ENCODE peak calls at places on chromosomes 2 and 18, in seven cellular contexts. P, I, E, T, V, M and H are unnamed samples.

GRCh38 chr2:224401641-224402342 is at the start of gene FAM124B:
- DNase-seq in E (peak), M (peak), V (peak), P (no peak), I (peak), T (no peak), H (peak)

GRCh38 chr2:203878060-203878459 is 10.5 kb downstream of the CTLA4 start:
- DNase-seq in E (no peak), I (no peak), V (no peak), P (peak), M (no peak), T (no peak), H (no peak)

GRCh38 chr2:211216221-211216620 is 659.8 kb downstream of the CPS1 start:
- DNase-seq in E (no peak), V (peak), P (peak), T (no peak), M (peak), I (no peak), H (no peak)

GRCh38 chr18:12645751-12646203 is 12.1 kb downstream of the SPIRE1 start:
- DNase-seq in V (peak), T (no peak), M (peak), P (peak), E (no peak), I (no peak), H (peak)

GRCh38 chr2:43475137-43475846 is 120.5 kb downstream of the THADA start:
- DNase-seq in P (no peak), I (no peak), E (no peak), M (no peak), T (no peak), V (no peak), H (peak)

GRCh38 chr2:88711897-88712296 is 20.4 kb downstream of the RPIA start:
- DNase-seq in I (no peak), E (no peak), T (no peak), V (peak), P (peak), M (no peak), H (no peak)

GRCh38 chr2:171469176-171469575 is 35.1 kb downstream of the DCAF17 start:
- DNase-seq in M (no peak), E (no peak), P (no peak), V (no peak), I (no peak), T (no peak), H (no peak)

GRCh38 chr2:102967451-102967850 is 205.6 kb downstream of the TMEM182 start:
- DNase-seq in T (no peak), V (no peak), E (no peak), M (peak), I (no peak), P (no peak), H (no peak)

GRCh38 chr18:54947115-54947514 is 12.1 kb downstream of the CCDC68 start:
- DNase-seq in P (no peak), I (no peak), V (no peak), E (no peak), T (no peak), M (peak), H (no peak)

GRCh38 chr18:75031717-75032317 is 177.1 kb downstream of the PTGR3 start:
- DNase-seq in E (no peak), I (no peak), V (no peak), P (no peak), M (no peak), T (no peak), H (peak)

GRCh38 chr2:53913721-53914120 is 54.0 kb upstream of the GPR75 start:
- DNase-seq in T (no peak), E (no peak), I (peak), V (no peak), M (peak), P (peak), H (peak)

GRCh38 chr2:134776836-134777235 is 58.0 kb upstream of the TMEM163 start:
- DNase-seq in V (no peak), I (no peak), E (no peak), T (no peak), M (no peak), P (no peak), H (no peak)

GRCh38 chr2:236113425-236113824 is 54.8 kb downstream of the GBX2 start:
- DNase-seq in E (no peak), I (no peak), P (peak), V (no peak), M (no peak), T (no peak), H (no peak)

GRCh38 chr18:60732146-60732545 is 359.6 kb upstream of the MC4R start:
- DNase-seq in T (no peak), E (no peak), M (no peak), P (peak), V (no peak), I (no peak), H (no peak)

GRCh38 chr2:112688086-112688880 is 32.5 kb upstream of the NT5DC4 start:
- DNase-seq in V (no peak), E (no peak), M (peak), T (no peak), I (no peak), P (no peak), H (peak)

GRCh38 chr2:199405241-199405640 is 52.5 kb downstream of the SATB2 start:
- DNase-seq in M (peak), P (no peak), I (no peak), T (no peak), V (peak), E (no peak), H (peak)

GRCh38 chr18:41719808-41720207 is 235.2 kb upstream of the PIK3C3 start:
- DNase-seq in V (no peak), T (no peak), M (peak), P (no peak), E (no peak), I (no peak), H (peak)

GRCh38 chr2:65130440-65131175 is 702 bp upstream of the RAB1A start:
- DNase-seq in M (no peak), T (no peak), P (no peak), V (no peak), E (peak), I (peak), H (no peak)

GRCh38 chr2:123953848-123954247 is 71.2 kb upstream of the CNTNAP5 start:
- DNase-seq in V (no peak), I (no peak), E (no peak), T (no peak), M (peak), P (peak), H (peak)

GRCh38 chr2:16665746-16666452 is at the start of gene CYRIA:
- DNase-seq in E (peak), I (peak), T (no peak), P (no peak), V (peak), M (peak), H (peak)

GRCh38 chr2:74474899-74475298 is 2.4 kb upstream of the MRPL53 start:
- DNase-seq in M (peak), T (no peak), P (no peak), E (no peak), V (peak), I (no peak), H (no peak)

GRCh38 chr18:56799756-56800155 is 148.6 kb downstream of the WDR7 start:
- DNase-seq in T (no peak), P (peak), V (no peak), M (peak), I (no peak), E (no peak), H (peak)

GRCh38 chr2:173720310-173720709 is 244.9 kb downstream of the SP3 start:
- DNase-seq in P (peak), E (no peak), I (no peak), T (no peak), V (no peak), M (peak), H (peak)

GRCh38 chr2:34719195-34719594 is 1120.1 kb upstream of the FAM98A start:
- DNase-seq in I (no peak), M (no peak), V (no peak), P (no peak), E (no peak), T (no peak), H (no peak)

GRCh38 chr2:60947056-60947455 is 65.7 kb downstream of the REL start:
- DNase-seq in E (no peak), I (no peak), P (no peak), M (no peak), T (no peak), V (no peak), H (no peak)

GRCh38 chr2:140585016-140585415 is 1545.8 kb downstream of the LRP1B start:
- DNase-seq in I (no peak), V (no peak), E (no peak), M (no peak), T (no peak), P (no peak), H (no peak)

GRCh38 chr2:71468279-71469015 is 15.1 kb downstream of the DYSF start:
- DNase-seq in I (no peak), E (no peak), V (no peak), P (no peak), M (no peak), T (no peak), H (no peak)

GRCh38 chr2:223104741-223105140 is 52.8 kb downstream of the KCNE4 start:
- DNase-seq in T (no peak), V (no peak), E (no peak), M (no peak), I (no peak), P (no peak), H (no peak)

GRCh38 chr18:10070581-10071000 is 156.8 kb downstream of the VAPA start:
- DNase-seq in E (no peak), P (no peak), I (no peak), V (no peak), M (peak), T (no peak), H (no peak)

GRCh38 chr18:79489048-79489899 is 93.5 kb downstream of the NFATC1 start:
- DNase-seq in M (no peak), E (no peak), I (no peak), P (no peak), T (no peak), V (no peak), H (no peak)

GRCh38 chr2:33453905-33454479 is 22.5 kb upstream of the RASGRP3 start:
- DNase-seq in M (no peak), E (no peak), P (no peak), V (no peak), T (no peak), I (no peak), H (no peak)

GRCh38 chr2:168346725-168347477 is 99.5 kb upstream of the STK39 start:
- DNase-seq in I (peak), E (peak), T (peak), V (peak), M (peak), P (peak), H (peak)

GRCh38 chr2:112714836-112715631 is 5.8 kb upstream of the NT5DC4 start:
- DNase-seq in T (no peak), P (peak), E (no peak), M (no peak), I (no peak), V (no peak), H (peak)

GRCh38 chr2:204353823-204354222 is 191.5 kb upstream of the PARD3B start:
- DNase-seq in M (peak), P (no peak), T (no peak), I (no peak), E (no peak), V (no peak), H (peak)

GRCh38 chr2:96107883-96108551 is 8.4 kb downstream of the ADRA2B start:
- DNase-seq in T (no peak), P (no peak), I (no peak), E (no peak), V (peak), M (no peak), H (no peak)

GRCh38 chr2:25814681-25815080 is 63.6 kb downstream of the ASXL2 start:
- DNase-seq in E (no peak), M (no peak), I (no peak), P (peak), T (no peak), V (no peak), H (no peak)

GRCh38 chr2:188456114-188456909 is 164.6 kb downstream of the GULP1 start:
- DNase-seq in P (no peak), M (no peak), E (no peak), T (no peak), I (no peak), V (peak), H (no peak)

GRCh38 chr2:26651458-26652155 is 10.4 kb upstream of the CIB4 start:
- DNase-seq in I (no peak), T (no peak), E (no peak), V (no peak), M (no peak), P (no peak), H (peak)